ENCODE peak calls at places on chromosome 7, in nine cellular contexts. One of them, this sample, is unnamed.

GRCh38 chr7:103944230-103944900 is 45.1 kb downstream of the RELN start:
- DNase-seq in endodermal cell: no peak
- DNase-seq in cardiac muscle cell: no peak
- DNase-seq in thoracic aorta: no peak
- DNase-seq in iPS DF 6.9: no peak
- DNase-seq in fibroblast of lung: peak
- DNase-seq in ovary: no peak
- DNase-seq in RWPE1: no peak
- DNase-seq in GM23248: no peak
- DNase-seq in this sample: no peak

GRCh38 chr7:621572-622285 is 102.1 kb upstream of the PDGFA start:
- DNase-seq in thoracic aorta: no peak
- DNase-seq in fibroblast of lung: no peak
- DNase-seq in RWPE1: no peak
- DNase-seq in endodermal cell: no peak
- DNase-seq in iPS DF 6.9: no peak
- DNase-seq in cardiac muscle cell: no peak
- DNase-seq in ovary: no peak
- DNase-seq in GM23248: no peak
- DNase-seq in this sample: no peak

GRCh38 chr7:70557281-70557680 is 574.7 kb upstream of the GALNT17 start:
- DNase-seq in endodermal cell: no peak
- DNase-seq in ovary: no peak
- DNase-seq in fibroblast of lung: no peak
- DNase-seq in GM23248: no peak
- DNase-seq in RWPE1: no peak
- DNase-seq in iPS DF 6.9: no peak
- DNase-seq in cardiac muscle cell: no peak
- DNase-seq in thoracic aorta: no peak
- DNase-seq in this sample: no peak

GRCh38 chr7:22832422-22832821 is 9.8 kb upstream of the TOMM7 start:
- DNase-seq in endodermal cell: no peak
- DNase-seq in cardiac muscle cell: no peak
- DNase-seq in fibroblast of lung: no peak
- DNase-seq in RWPE1: no peak
- DNase-seq in iPS DF 6.9: no peak
- DNase-seq in ovary: no peak
- DNase-seq in thoracic aorta: no peak
- DNase-seq in GM23248: peak
- DNase-seq in this sample: no peak

GRCh38 chr7:135204271-135204872 is 7.0 kb downstream of the WDR91 start:
- DNase-seq in GM23248: no peak
- DNase-seq in fibroblast of lung: peak
- DNase-seq in cardiac muscle cell: no peak
- DNase-seq in RWPE1: no peak
- DNase-seq in iPS DF 6.9: no peak
- DNase-seq in ovary: no peak
- DNase-seq in thoracic aorta: no peak
- DNase-seq in endodermal cell: no peak
- DNase-seq in this sample: no peak

GRCh38 chr7:98133181-98133580 is 26.5 kb downstream of the LMTK2 start:
- DNase-seq in RWPE1: no peak
- DNase-seq in cardiac muscle cell: no peak
- DNase-seq in ovary: no peak
- DNase-seq in thoracic aorta: no peak
- DNase-seq in GM23248: no peak
- DNase-seq in fibroblast of lung: peak
- DNase-seq in iPS DF 6.9: no peak
- DNase-seq in endodermal cell: no peak
- DNase-seq in this sample: no peak

GRCh38 chr7:24504040-24504439 is 69.2 kb upstream of the PALS2 start:
- DNase-seq in endodermal cell: no peak
- DNase-seq in ovary: no peak
- DNase-seq in iPS DF 6.9: no peak
- DNase-seq in thoracic aorta: no peak
- DNase-seq in GM23248: no peak
- DNase-seq in cardiac muscle cell: no peak
- DNase-seq in fibroblast of lung: no peak
- DNase-seq in RWPE1: no peak
- DNase-seq in this sample: no peak

GRCh38 chr7:104230606-104231005 is 22.8 kb upstream of the ORC5 start:
- DNase-seq in cardiac muscle cell: peak
- DNase-seq in thoracic aorta: no peak
- DNase-seq in RWPE1: no peak
- DNase-seq in endodermal cell: no peak
- DNase-seq in fibroblast of lung: peak
- DNase-seq in GM23248: no peak
- DNase-seq in iPS DF 6.9: no peak
- DNase-seq in ovary: no peak
- DNase-seq in this sample: no peak

GRCh38 chr7:155808551-155809331 is 3.5 kb downstream of the SHH start:
- DNase-seq in GM23248: no peak
- DNase-seq in RWPE1: no peak
- DNase-seq in thoracic aorta: no peak
- DNase-seq in fibroblast of lung: no peak
- DNase-seq in endodermal cell: peak
- DNase-seq in cardiac muscle cell: no peak
- DNase-seq in iPS DF 6.9: no peak
- DNase-seq in ovary: no peak
- DNase-seq in this sample: no peak

GRCh38 chr7:41637051-41637450 is 65.8 kb downstream of the INHBA start:
- DNase-seq in iPS DF 6.9: no peak
- DNase-seq in GM23248: peak
- DNase-seq in fibroblast of lung: no peak
- DNase-seq in thoracic aorta: no peak
- DNase-seq in RWPE1: peak
- DNase-seq in cardiac muscle cell: no peak
- DNase-seq in ovary: no peak
- DNase-seq in endodermal cell: no peak
- DNase-seq in this sample: no peak

GRCh38 chr7:97971120-97971989 is 18.6 kb downstream of the OCM2 start:
- DNase-seq in endodermal cell: no peak
- DNase-seq in ovary: no peak
- DNase-seq in thoracic aorta: no peak
- DNase-seq in fibroblast of lung: peak
- DNase-seq in RWPE1: peak
- DNase-seq in GM23248: peak
- DNase-seq in cardiac muscle cell: peak
- DNase-seq in iPS DF 6.9: no peak
- DNase-seq in this sample: no peak

GRCh38 chr7:140623995-140624902 is 16.4 kb downstream of the DENND2A start:
- DNase-seq in iPS DF 6.9: no peak
- DNase-seq in thoracic aorta: no peak
- DNase-seq in ovary: no peak
- DNase-seq in GM23248: no peak
- DNase-seq in cardiac muscle cell: peak
- DNase-seq in endodermal cell: peak
- DNase-seq in RWPE1: no peak
- DNase-seq in fibroblast of lung: no peak
- DNase-seq in this sample: no peak

GRCh38 chr7:35757574-35757973 is 43.3 kb upstream of the SEPTIN7 start:
- DNase-seq in endodermal cell: no peak
- DNase-seq in fibroblast of lung: no peak
- DNase-seq in ovary: no peak
- DNase-seq in cardiac muscle cell: no peak
- DNase-seq in GM23248: no peak
- DNase-seq in iPS DF 6.9: no peak
- DNase-seq in thoracic aorta: no peak
- DNase-seq in RWPE1: no peak
- DNase-seq in this sample: no peak

GRCh38 chr7:75960372-75960771 is 34.0 kb downstream of the TMEM120A start:
- DNase-seq in iPS DF 6.9: no peak
- DNase-seq in fibroblast of lung: no peak
- DNase-seq in endodermal cell: no peak
- DNase-seq in thoracic aorta: no peak
- DNase-seq in GM23248: no peak
- DNase-seq in cardiac muscle cell: no peak
- DNase-seq in RWPE1: no peak
- DNase-seq in ovary: no peak
- DNase-seq in this sample: no peak

GRCh38 chr7:101819183-101819582 is 1.8 kb downstream of the CUX1 start:
- DNase-seq in cardiac muscle cell: no peak
- DNase-seq in GM23248: no peak
- DNase-seq in iPS DF 6.9: no peak
- DNase-seq in ovary: no peak
- DNase-seq in endodermal cell: no peak
- DNase-seq in thoracic aorta: no peak
- DNase-seq in fibroblast of lung: no peak
- DNase-seq in RWPE1: no peak
- DNase-seq in this sample: no peak
- H3K27ac ChIP-seq in cardiac muscle cell: no peak
- H3K27ac ChIP-seq in GM23248: no peak
- H3K27ac ChIP-seq in iPS DF 6.9: no peak
- H3K27ac ChIP-seq in ovary: peak
- H3K27ac ChIP-seq in endodermal cell: no peak
- H3K27ac ChIP-seq in thoracic aorta: no peak
- H3K27ac ChIP-seq in fibroblast of lung: no peak
- H3K27ac ChIP-seq in RWPE1: no peak
- H3K27ac ChIP-seq in this sample: peak

GRCh38 chr7:2814682-2815522 is 29.2 kb downstream of the GNA12 start:
- DNase-seq in thoracic aorta: no peak
- DNase-seq in GM23248: no peak
- DNase-seq in cardiac muscle cell: no peak
- DNase-seq in endodermal cell: peak
- DNase-seq in RWPE1: no peak
- DNase-seq in iPS DF 6.9: no peak
- DNase-seq in fibroblast of lung: no peak
- DNase-seq in ovary: no peak
- DNase-seq in this sample: no peak
- H3K27ac ChIP-seq in thoracic aorta: no peak
- H3K27ac ChIP-seq in GM23248: no peak
- H3K27ac ChIP-seq in cardiac muscle cell: no peak
- H3K27ac ChIP-seq in endodermal cell: no peak
- H3K27ac ChIP-seq in RWPE1: peak
- H3K27ac ChIP-seq in iPS DF 6.9: no peak
- H3K27ac ChIP-seq in fibroblast of lung: peak
- H3K27ac ChIP-seq in ovary: peak
- H3K27ac ChIP-seq in this sample: no peak

GRCh38 chr7:47625861-47626444 is 44.0 kb upstream of the TNS3 start:
- DNase-seq in fibroblast of lung: no peak
- DNase-seq in ovary: no peak
- DNase-seq in iPS DF 6.9: no peak
- DNase-seq in thoracic aorta: no peak
- DNase-seq in GM23248: no peak
- DNase-seq in RWPE1: no peak
- DNase-seq in endodermal cell: peak
- DNase-seq in cardiac muscle cell: no peak
- DNase-seq in this sample: no peak

GRCh38 chr7:47622946-47623640 is 41.2 kb upstream of the TNS3 start:
- DNase-seq in GM23248: peak
- DNase-seq in ovary: peak
- DNase-seq in RWPE1: no peak
- DNase-seq in fibroblast of lung: peak
- DNase-seq in thoracic aorta: no peak
- DNase-seq in endodermal cell: no peak
- DNase-seq in cardiac muscle cell: no peak
- DNase-seq in iPS DF 6.9: no peak
- DNase-seq in this sample: no peak

GRCh38 chr7:47624660-47625059 is 42.7 kb upstream of the TNS3 start:
- DNase-seq in cardiac muscle cell: no peak
- DNase-seq in ovary: no peak
- DNase-seq in iPS DF 6.9: no peak
- DNase-seq in GM23248: no peak
- DNase-seq in thoracic aorta: no peak
- DNase-seq in RWPE1: no peak
- DNase-seq in fibroblast of lung: no peak
- DNase-seq in endodermal cell: no peak
- DNase-seq in this sample: no peak

GRCh38 chr7:47631711-47632110 is 49.8 kb upstream of the TNS3 start:
- DNase-seq in ovary: no peak
- DNase-seq in fibroblast of lung: no peak
- DNase-seq in thoracic aorta: no peak
- DNase-seq in RWPE1: no peak
- DNase-seq in iPS DF 6.9: no peak
- DNase-seq in GM23248: no peak
- DNase-seq in endodermal cell: no peak
- DNase-seq in cardiac muscle cell: no peak
- DNase-seq in this sample: no peak

GRCh38 chr7:47627580-47628283 is 45.8 kb upstream of the TNS3 start:
- DNase-seq in endodermal cell: no peak
- DNase-seq in thoracic aorta: no peak
- DNase-seq in fibroblast of lung: no peak
- DNase-seq in cardiac muscle cell: no peak
- DNase-seq in iPS DF 6.9: no peak
- DNase-seq in ovary: no peak
- DNase-seq in RWPE1: no peak
- DNase-seq in GM23248: no peak
- DNase-seq in this sample: no peak
- H3K27ac ChIP-seq in endodermal cell: no peak
- H3K27ac ChIP-seq in thoracic aorta: no peak
- H3K27ac ChIP-seq in fibroblast of lung: no peak
- H3K27ac ChIP-seq in cardiac muscle cell: no peak
- H3K27ac ChIP-seq in iPS DF 6.9: no peak
- H3K27ac ChIP-seq in ovary: no peak
- H3K27ac ChIP-seq in RWPE1: no peak
- H3K27ac ChIP-seq in GM23248: no peak
- H3K27ac ChIP-seq in this sample: no peak

GRCh38 chr7:86664486-86664885 is 20.8 kb downstream of the GRM3 start:
- DNase-seq in ovary: no peak
- DNase-seq in fibroblast of lung: no peak
- DNase-seq in iPS DF 6.9: no peak
- DNase-seq in thoracic aorta: no peak
- DNase-seq in cardiac muscle cell: no peak
- DNase-seq in endodermal cell: no peak
- DNase-seq in RWPE1: no peak
- DNase-seq in GM23248: no peak
- DNase-seq in this sample: no peak
- H3K27ac ChIP-seq in ovary: no peak
- H3K27ac ChIP-seq in fibroblast of lung: no peak
- H3K27ac ChIP-seq in iPS DF 6.9: no peak
- H3K27ac ChIP-seq in thoracic aorta: no peak
- H3K27ac ChIP-seq in cardiac muscle cell: no peak
- H3K27ac ChIP-seq in endodermal cell: no peak
- H3K27ac ChIP-seq in RWPE1: no peak
- H3K27ac ChIP-seq in GM23248: no peak
- H3K27ac ChIP-seq in this sample: no peak

GRCh38 chr7:30225863-30226361 is 58.5 kb upstream of the ZNRF2 start:
- DNase-seq in ovary: peak
- DNase-seq in cardiac muscle cell: peak
- DNase-seq in endodermal cell: no peak
- DNase-seq in fibroblast of lung: peak
- DNase-seq in GM23248: peak
- DNase-seq in iPS DF 6.9: no peak
- DNase-seq in thoracic aorta: no peak
- DNase-seq in RWPE1: peak
- DNase-seq in this sample: no peak
- H3K27ac ChIP-seq in ovary: peak
- H3K27ac ChIP-seq in cardiac muscle cell: peak
- H3K27ac ChIP-seq in endodermal cell: no peak
- H3K27ac ChIP-seq in fibroblast of lung: no peak
- H3K27ac ChIP-seq in GM23248: no peak
- H3K27ac ChIP-seq in iPS DF 6.9: no peak
- H3K27ac ChIP-seq in thoracic aorta: peak
- H3K27ac ChIP-seq in RWPE1: peak
- H3K27ac ChIP-seq in this sample: peak

GRCh38 chr7:143257501-143257900 is 5.7 kb upstream of the GSTK1 start:
- DNase-seq in fibroblast of lung: no peak
- DNase-seq in ovary: no peak
- DNase-seq in thoracic aorta: no peak
- DNase-seq in RWPE1: no peak
- DNase-seq in endodermal cell: no peak
- DNase-seq in GM23248: peak
- DNase-seq in cardiac muscle cell: no peak
- DNase-seq in iPS DF 6.9: no peak
- DNase-seq in this sample: no peak
- H3K27ac ChIP-seq in fibroblast of lung: no peak
- H3K27ac ChIP-seq in ovary: no peak
- H3K27ac ChIP-seq in thoracic aorta: no peak
- H3K27ac ChIP-seq in RWPE1: no peak
- H3K27ac ChIP-seq in endodermal cell: no peak
- H3K27ac ChIP-seq in GM23248: no peak
- H3K27ac ChIP-seq in cardiac muscle cell: no peak
- H3K27ac ChIP-seq in iPS DF 6.9: no peak
- H3K27ac ChIP-seq in this sample: no peak